ENCODE peak calls at places on chromosome 1, in eight cellular contexts. R, Q, Z, I, O, T, H and P are unnamed samples. For H3K36me3, the result is how much of the 10 kb centered on the place peaks cover.

GRCh38 chr1:30088594-30089556 is 634.5 kb downstream of the MATN1 start:
- DNase-seq in H (no peak), R (no peak), Z (no peak), O (no peak), Q (peak), T (no peak), I (no peak), P (no peak)

GRCh38 chr1:83954301-83954823 is 44.6 kb downstream of the TTLL7 start:
- DNase-seq in T (no peak), Q (no peak), Z (no peak), R (no peak), O (no peak), H (no peak), I (no peak), P (no peak)

GRCh38 chr1:147509786-147510360 is 31.4 kb upstream of the BCL9 start:
- DNase-seq in I (no peak), Z (no peak), T (no peak), O (no peak), R (no peak), Q (peak), H (no peak), P (no peak)

GRCh38 chr1:15308621-15309027 is 61.6 kb downstream of the FHAD1 start:
- DNase-seq in Z (no peak), Q (no peak), O (no peak), R (no peak), I (no peak), T (no peak), H (peak), P (no peak)

GRCh38 chr1:20974069-20974468 is 187.0 kb upstream of the HP1BP3 start:
- DNase-seq in T (no peak), Z (no peak), I (no peak), H (no peak), Q (no peak), O (no peak), R (peak), P (no peak)

GRCh38 chr1:56644941-56645662 is at the start of gene PRKAA2:
- DNase-seq in I (peak), R (no peak), T (no peak), Q (peak), O (no peak), H (peak), Z (no peak), P (no peak)

GRCh38 chr1:212203611-212204010 is 81.6 kb upstream of the PPP2R5A start:
- DNase-seq in Z (no peak), I (no peak), T (no peak), H (no peak), O (no peak), R (no peak), Q (no peak), P (no peak)

GRCh38 chr1:40264354-40264781 is 6.3 kb downstream of the ZMPSTE24 start:
- DNase-seq in Q (no peak), R (peak), Z (no peak), T (no peak), I (no peak), H (no peak), O (no peak), P (no peak)

GRCh38 chr1:203152158-203153034 is 23.2 kb downstream of the MYBPH start:
- DNase-seq in R (peak), Z (no peak), H (no peak), I (no peak), Q (no peak), O (no peak), T (no peak), P (no peak)

DNA sequence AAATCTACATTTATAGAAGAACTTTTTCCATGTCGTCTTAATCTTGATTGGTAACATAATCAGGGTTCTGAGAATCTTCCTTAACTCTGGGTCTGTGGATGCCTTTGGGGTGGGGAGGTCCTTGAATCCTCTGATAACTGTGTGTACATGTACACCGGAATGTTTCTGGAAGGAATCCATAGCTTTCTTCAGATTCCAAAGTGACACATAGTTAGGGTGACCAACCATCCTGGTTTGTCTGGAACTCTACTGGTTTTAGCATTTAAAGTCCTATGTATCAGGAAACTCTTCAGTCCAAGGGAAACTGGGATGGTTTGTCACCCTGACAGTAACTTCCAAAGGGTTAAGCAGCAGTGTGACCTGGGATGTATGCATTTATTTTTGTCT is 16.8 kb downstream of the STRIP1 start:
- DNase-seq in R (no peak), Q (no peak), Z (no peak), H (no peak), I (no peak), O (no peak), T (no peak), P (no peak)
- H3K36me3 ChIP-seq in R (under half), Q (half or more), Z (half or more), H (under half), I (half or more), O (half or more), T (half or more), P (half or more)

DNA sequence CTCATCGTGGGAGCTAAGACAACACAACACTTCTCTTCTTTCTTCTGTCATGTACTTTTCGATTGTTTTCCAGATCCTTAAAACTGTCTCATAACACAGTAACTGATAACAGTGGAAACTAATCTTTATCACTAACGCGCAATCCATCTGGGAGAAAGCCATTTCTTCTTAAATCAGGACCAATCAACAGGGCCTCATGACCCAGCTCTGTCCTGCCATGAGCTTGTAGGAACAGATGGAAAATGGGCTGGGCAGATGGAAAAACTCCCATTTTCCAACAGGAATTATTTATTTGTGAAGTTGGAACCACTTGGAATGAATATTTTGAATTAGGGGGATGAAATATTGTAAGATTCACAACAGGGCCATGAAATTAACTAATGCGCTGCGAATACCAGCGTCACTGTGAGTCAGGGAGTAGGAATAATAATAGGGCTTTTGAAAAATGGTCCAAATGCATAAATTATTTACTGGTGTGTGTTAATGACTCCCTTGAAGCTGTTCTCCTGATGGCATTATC is 53.0 kb upstream of the CYP2J2 start:
- DNase-seq in T (no peak), Q (no peak), H (no peak), O (no peak), Z (no peak), I (no peak), R (no peak), P (no peak)
- H3K36me3 ChIP-seq in T (under half), Q (under half), H (under half), O (under half), Z (under half), I (under half), R (under half), P (under half)

DNA sequence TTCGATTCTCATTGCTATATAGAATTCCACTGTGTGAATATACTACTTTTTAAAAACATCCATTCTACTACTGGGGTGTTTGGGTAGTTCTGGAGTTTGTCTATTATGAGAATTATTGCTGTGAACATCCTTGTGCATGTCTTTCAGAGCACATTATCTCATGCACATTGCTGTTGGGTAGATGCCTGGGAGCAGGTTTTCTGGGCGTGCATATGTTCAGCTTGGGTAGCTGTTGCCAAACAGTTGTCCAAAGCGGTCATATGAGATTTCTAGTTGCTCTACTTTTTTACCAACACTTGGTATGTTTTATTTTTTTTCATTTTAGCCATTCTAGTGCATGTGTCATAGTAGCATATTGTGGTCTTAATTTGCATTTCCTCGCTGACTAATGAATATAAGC is 17.9 kb downstream of the ZDHHC18 start:
- DNase-seq in H (no peak), Z (no peak), O (no peak), T (no peak), I (no peak), R (peak), Q (no peak), P (no peak)
- H3K36me3 ChIP-seq in H (under half), Z (under half), O (half or more), T (under half), I (half or more), R (under half), Q (half or more), P (half or more)

DNA sequence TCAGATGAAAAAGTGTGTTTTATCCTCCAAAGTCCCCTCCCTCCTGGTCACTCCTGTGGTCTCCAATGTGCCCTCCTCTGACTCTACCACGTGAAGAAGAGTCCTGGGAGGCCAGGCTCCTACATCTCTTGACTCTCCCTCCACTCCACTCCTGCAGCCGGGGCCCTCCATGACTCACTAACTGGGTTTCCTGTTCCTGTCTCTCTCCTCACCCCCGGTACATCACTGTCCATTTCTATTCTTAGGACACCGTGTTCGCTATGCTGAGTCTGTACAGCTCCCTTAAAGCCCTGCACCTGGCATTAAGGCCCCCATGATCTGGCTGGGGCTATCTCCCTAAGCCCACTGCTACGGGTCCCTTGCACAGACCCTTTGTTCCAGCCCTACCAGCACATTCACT is 93.4 kb downstream of the BCAR3 start:
- DNase-seq in R (no peak), Q (no peak), O (no peak), Z (peak), H (no peak), I (no peak), T (no peak), P (no peak)
- H3K36me3 ChIP-seq in R (half or more), Q (half or more), O (under half), Z (under half), H (under half), I (half or more), T (under half), P (under half)

GRCh38 chr1:3631865-3632264 is 7.0 kb downstream of the TPRG1L start:
- DNase-seq in O (no peak), Z (no peak), I (peak), Q (no peak), R (no peak), T (no peak), H (no peak), P (no peak)

GRCh38 chr1:3632298-3632697 is 7.5 kb downstream of the TPRG1L start:
- DNase-seq in O (no peak), I (no peak), R (no peak), Q (no peak), Z (no peak), H (no peak), T (no peak), P (peak)

GRCh38 chr1:3633344-3634058 is 8.7 kb downstream of the TPRG1L start:
- DNase-seq in H (no peak), Q (no peak), I (no peak), Z (no peak), O (no peak), T (no peak), R (no peak), P (no peak)

GRCh38 chr1:3634059-3634800 is 9.4 kb downstream of the TPRG1L start:
- DNase-seq in Q (no peak), H (no peak), R (no peak), T (no peak), Z (no peak), O (no peak), I (no peak), P (peak)

GRCh38 chr1:3632716-3633343 is 8.0 kb downstream of the TPRG1L start:
- DNase-seq in O (no peak), Z (no peak), H (no peak), I (no peak), Q (no peak), T (no peak), R (no peak), P (no peak)
- H3K36me3 ChIP-seq in O (half or more), Z (under half), H (under half), I (half or more), Q (half or more), T (under half), R (under half), P (under half)

DNA sequence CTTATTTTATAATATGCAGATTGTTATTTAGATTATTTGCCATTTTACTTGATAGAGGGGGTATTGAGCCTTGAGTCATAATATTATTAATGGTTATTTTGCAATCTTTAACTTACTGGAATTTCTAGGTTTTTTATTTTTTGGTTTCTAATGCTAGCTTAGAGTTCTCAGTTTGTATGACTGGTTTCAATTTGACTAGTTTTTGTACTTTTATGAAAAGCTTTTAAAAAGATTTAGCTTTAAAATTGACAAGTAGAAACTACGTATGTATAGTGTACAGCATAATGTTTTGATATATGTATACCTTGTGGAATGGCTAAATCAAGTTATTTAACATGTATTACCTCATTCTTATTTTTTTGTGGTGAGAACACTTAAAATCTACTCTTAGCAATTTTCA is 41.5 kb downstream of the CEP350 start:
- DNase-seq in Q (no peak), H (no peak), O (no peak), T (no peak), R (no peak), I (no peak), Z (no peak), P (no peak)
- H3K36me3 ChIP-seq in Q (half or more), H (under half), O (under half), T (under half), R (under half), I (under half), Z (under half), P (under half)

GRCh38 chr1:9265966-9266365 is 26.7 kb upstream of the SPSB1 start:
- DNase-seq in Q (no peak), T (no peak), R (no peak), Z (no peak), H (no peak), I (no peak), O (no peak), P (no peak)

GRCh38 chr1:9267352-9267686 is 25.4 kb upstream of the SPSB1 start:
- DNase-seq in Q (no peak), O (no peak), T (no peak), H (no peak), I (no peak), Z (no peak), R (no peak), P (no peak)

GRCh38 chr1:9263984-9264929 is 28.4 kb upstream of the SPSB1 start:
- DNase-seq in Q (no peak), Z (no peak), H (no peak), I (no peak), O (no peak), R (no peak), T (no peak), P (no peak)

GRCh38 chr1:9263276-9263855 is 28.8 kb downstream of the H6PD start:
- DNase-seq in H (no peak), T (no peak), Z (no peak), Q (no peak), R (no peak), I (no peak), O (no peak), P (peak)

DNA sequence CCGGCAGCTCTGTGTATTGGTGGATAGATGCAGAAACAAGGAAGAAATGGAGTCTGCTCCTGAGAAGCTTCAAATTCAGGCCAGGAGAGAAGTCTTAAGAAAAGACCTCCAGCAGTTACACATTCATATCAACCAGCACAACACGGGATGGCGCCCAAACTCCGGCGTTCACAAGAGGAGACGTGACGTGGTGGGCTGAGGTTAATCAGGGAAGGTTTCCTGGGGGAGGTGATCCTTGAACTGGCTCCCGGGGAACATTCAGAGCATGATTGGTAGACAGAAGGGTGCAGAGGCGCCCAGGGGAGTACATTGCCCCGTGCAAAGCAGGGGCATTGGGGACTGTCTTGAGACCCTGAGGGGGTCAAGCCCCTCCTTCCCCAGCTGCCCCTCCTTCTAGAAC is 27.7 kb upstream of the SPSB1 start:
- DNase-seq in O (no peak), I (no peak), T (no peak), Z (no peak), H (no peak), R (no peak), Q (no peak), P (no peak)
- H3K36me3 ChIP-seq in O (half or more), I (under half), T (under half), Z (under half), H (under half), R (under half), Q (half or more), P (half or more)

DNA sequence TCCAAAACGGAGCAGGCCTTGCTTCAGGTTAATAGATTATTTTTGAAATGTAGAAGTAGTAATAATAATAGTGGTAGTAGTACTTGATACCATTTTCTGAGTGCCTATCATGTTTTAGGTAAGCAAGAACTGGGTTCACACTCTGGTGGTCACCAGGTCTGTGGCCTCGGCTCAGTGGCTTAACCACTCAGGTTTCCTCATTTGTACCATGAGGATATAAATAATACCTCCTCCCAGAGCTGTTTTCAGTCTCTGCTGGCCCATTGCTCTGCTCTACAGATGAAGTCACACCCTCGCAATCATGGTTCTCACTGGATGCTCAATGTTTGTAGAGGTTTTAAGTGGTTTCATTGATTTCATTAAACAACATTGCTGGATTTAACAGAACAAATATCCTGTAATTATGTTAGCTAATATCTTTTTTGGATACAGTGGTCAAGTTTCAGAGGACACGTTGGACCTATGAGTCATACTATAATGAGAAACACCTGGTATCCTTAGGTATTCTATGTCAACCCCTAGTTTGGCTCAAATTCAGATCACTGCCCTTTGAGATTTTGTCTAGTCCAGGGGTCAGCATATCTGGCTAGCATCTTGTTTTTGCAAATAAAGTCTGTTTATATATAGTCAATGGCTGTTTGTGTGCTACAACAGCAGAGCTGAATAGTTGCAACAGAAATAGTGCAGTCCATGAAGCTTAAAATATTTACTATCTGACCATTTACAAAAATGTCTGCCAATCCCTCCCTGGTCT is 48.3 kb upstream of the EDEM3 start:
- DNase-seq in Q (no peak), Z (no peak), R (peak), H (no peak), I (no peak), O (no peak), T (no peak), P (no peak)
- H3K36me3 ChIP-seq in Q (half or more), Z (under half), R (under half), H (under half), I (under half), O (under half), T (under half), P (under half)

GRCh38 chr1:218486108-218486507 is 141.0 kb downstream of the TGFB2 start:
- DNase-seq in O (no peak), H (no peak), I (no peak), Z (no peak), R (no peak), T (no peak), Q (no peak), P (no peak)
- H3K36me3 ChIP-seq in O (under half), H (under half), I (under half), Z (under half), R (under half), T (under half), Q (under half), P (under half)